ENCODE peak calls at places on chromosomes 4 and X, in seven cellular contexts. One of them, this sample, is unnamed.

GRCh38 chr4:34766935-34767859 is 1477.1 kb downstream of the ARAP2 start:
- DNase-seq in T-helper 9 cell: no peak
- DNase-seq in SW480: no peak
- DNase-seq in NCI-H510A treated with DMSO at 0.1 percent for 48 hours: no peak
- DNase-seq in H9: no peak
- DNase-seq in GM04504: no peak
- DNase-seq in AG08395: no peak
- DNase-seq in this sample: no peak

GRCh38 chr4:83112239-83112638 is 2.3 kb downstream of the PLAC8 start:
- DNase-seq in T-helper 9 cell: no peak
- DNase-seq in SW480: no peak
- DNase-seq in NCI-H510A treated with DMSO at 0.1 percent for 48 hours: peak
- DNase-seq in H9: no peak
- DNase-seq in GM04504: no peak
- DNase-seq in AG08395: no peak
- DNase-seq in this sample: no peak

GRCh38 chr4:52714597-52715254 is 36.5 kb downstream of the ERVMER34-1 start:
- DNase-seq in T-helper 9 cell: no peak
- DNase-seq in SW480: no peak
- DNase-seq in NCI-H510A treated with DMSO at 0.1 percent for 48 hours: no peak
- DNase-seq in H9: no peak
- DNase-seq in GM04504: no peak
- DNase-seq in AG08395: no peak
- DNase-seq in this sample: no peak

GRCh38 chr4:90357117-90357710 is 230.0 kb downstream of the CCSER1 start:
- DNase-seq in T-helper 9 cell: no peak
- DNase-seq in SW480: peak
- DNase-seq in NCI-H510A treated with DMSO at 0.1 percent for 48 hours: peak
- DNase-seq in H9: no peak
- DNase-seq in GM04504: peak
- DNase-seq in AG08395: peak
- DNase-seq in this sample: peak

GRCh38 chr4:74874785-74875367 is 58.0 kb upstream of the PARM1 start:
- DNase-seq in T-helper 9 cell: no peak
- DNase-seq in SW480: peak
- DNase-seq in NCI-H510A treated with DMSO at 0.1 percent for 48 hours: peak
- DNase-seq in H9: peak
- DNase-seq in GM04504: peak
- DNase-seq in AG08395: peak
- DNase-seq in this sample: peak

GRCh38 chrX:31036895-31037294 is 34.9 kb downstream of the FTHL17 start:
- DNase-seq in T-helper 9 cell: no peak
- DNase-seq in SW480: peak
- DNase-seq in NCI-H510A treated with DMSO at 0.1 percent for 48 hours: peak
- DNase-seq in H9: peak
- DNase-seq in GM04504: peak
- DNase-seq in AG08395: peak
- DNase-seq in this sample: peak

GRCh38 chr4:131258361-131258760 is 1890.7 kb upstream of the PCDH10 start:
- DNase-seq in T-helper 9 cell: no peak
- DNase-seq in SW480: no peak
- DNase-seq in NCI-H510A treated with DMSO at 0.1 percent for 48 hours: no peak
- DNase-seq in H9: no peak
- DNase-seq in GM04504: no peak
- DNase-seq in AG08395: no peak
- DNase-seq in this sample: no peak

GRCh38 chr4:2742823-2743517 is 13.2 kb downstream of the TNIP2 start:
- DNase-seq in T-helper 9 cell: no peak
- DNase-seq in SW480: no peak
- DNase-seq in NCI-H510A treated with DMSO at 0.1 percent for 48 hours: no peak
- DNase-seq in H9: no peak
- DNase-seq in GM04504: no peak
- DNase-seq in AG08395: no peak
- DNase-seq in this sample: no peak

GRCh38 chrX:10450959-10451355 is 169.4 kb downstream of the MID1 start:
- DNase-seq in T-helper 9 cell: no peak
- DNase-seq in SW480: no peak
- DNase-seq in NCI-H510A treated with DMSO at 0.1 percent for 48 hours: no peak
- DNase-seq in H9: no peak
- DNase-seq in GM04504: peak
- DNase-seq in AG08395: no peak
- DNase-seq in this sample: no peak

GRCh38 chr4:177339794-177340374 is 30.2 kb downstream of the NEIL3 start:
- DNase-seq in T-helper 9 cell: no peak
- DNase-seq in SW480: peak
- DNase-seq in NCI-H510A treated with DMSO at 0.1 percent for 48 hours: peak
- DNase-seq in H9: no peak
- DNase-seq in GM04504: peak
- DNase-seq in AG08395: peak
- DNase-seq in this sample: peak

This sample was measured in HFF-Myc.